ENCODE peak calls at places on chromosomes 4 and X, in eight cellular contexts. U is lung; X is fibroblast of lung; O is activated T-cell treated with anti-CD3 and anti-CD28 coated beads for 1 hour; Q is Jurkat, Clone E6-1; N is GM04504; F is amniotic stem cell; V is AG20443. E is an unnamed sample.
A peak's percentile ranks its signal among the peaks of the same experiment; 100 is the strongest.

GRCh38 chr4:151573945-151574344 is 165.0 kb downstream of the FHIP1A start:
- DNase-seq in X (no peak), F (no peak), N (no peak), V (peak; percentile 19), O (no peak), U (no peak), Q (no peak), E (no peak)

GRCh38 chr4:124132161-124132560 is 580.4 kb downstream of the ANKRD50 start:
- DNase-seq in Q (no peak), N (no peak), U (no peak), O (no peak), V (no peak), X (no peak), F (no peak), E (no peak)

GRCh38 chr4:87002682-87003043 is 67.9 kb downstream of the AFF1 start:
- DNase-seq in V (no peak), F (no peak), O (no peak), X (no peak), U (no peak), Q (no peak), N (no peak), E (no peak)

GRCh38 chr4:127870688-127871087 is 10.0 kb upstream of the PLK4 start:
- DNase-seq in Q (no peak), V (peak; percentile 75), F (peak; percentile 42), O (no peak), N (peak; percentile 63), U (peak; percentile 45), X (peak; percentile 85), E (no peak)

GRCh38 chrX:72041166-72041565 is 90.5 kb downstream of the RTL5 start:
- DNase-seq in U (no peak), X (no peak), O (no peak), V (no peak), Q (no peak), F (no peak), N (no peak), E (no peak)

GRCh38 chrX:16484338-16484737 is 165.6 kb upstream of the S100G start:
- DNase-seq in N (peak; percentile 80), O (no peak), V (peak; percentile 68), Q (peak; percentile 7), F (peak; percentile 52), X (peak; percentile 84), U (no peak), E (no peak)

GRCh38 chr4:163484906-163485305 is 9.6 kb upstream of the TMA16 start:
- DNase-seq in U (no peak), F (peak; percentile 58), Q (peak; percentile 65), V (peak; percentile 25), N (peak; percentile 12), O (peak; percentile 43), X (peak; percentile 56), E (peak; percentile 57)

GRCh38 chr4:174757736-174758135 is 71.3 kb downstream of the GLRA3 start:
- DNase-seq in X (no peak), F (no peak), O (no peak), N (no peak), U (no peak), Q (no peak), V (no peak), E (no peak)

GRCh38 chr4:129344058-129344457 is 248.1 kb downstream of the C4orf33 start:
- DNase-seq in N (no peak), F (no peak), O (no peak), Q (no peak), X (peak; percentile 64), V (peak; percentile 32), U (no peak), E (no peak)

GRCh38 chr4:22850055-22850454 is 157.3 kb downstream of the GBA3 start:
- DNase-seq in N (no peak), O (no peak), V (no peak), Q (no peak), X (no peak), U (no peak), F (no peak), E (no peak)

GRCh38 chr4:15255537-15255936 is 172.3 kb upstream of the C1QTNF7 start:
- DNase-seq in N (no peak), V (no peak), F (no peak), U (no peak), O (no peak), Q (no peak), X (no peak), E (no peak)

GRCh38 chrX:136168929-136169735 is 21.8 kb downstream of the FHL1 start:
- DNase-seq in Q (no peak), O (no peak), F (peak; percentile 90), U (no peak), N (peak; percentile 87), X (peak; percentile 97), V (peak; percentile 76), E (no peak)

GRCh38 chrX:97199501-97199900 is 315.8 kb downstream of the RPA4 start:
- DNase-seq in N (no peak), Q (no peak), U (no peak), F (no peak), V (no peak), O (no peak), X (peak; percentile 2), E (no peak)

GRCh38 chr4:6275898-6276563 is 6.4 kb downstream of the WFS1 start:
- DNase-seq in Q (no peak), F (no peak), N (no peak), U (no peak), X (no peak), V (no peak), O (no peak), E (no peak)

GRCh38 chr4:100823066-100823992 is 305.5 kb upstream of the EMCN start:
- DNase-seq in Q (no peak), O (no peak), F (no peak), V (no peak), N (no peak), U (no peak), X (no peak), E (no peak)

GRCh38 chr4:141914746-141915145 is 278.4 kb downstream of the IL15 start:
- DNase-seq in X (no peak), U (no peak), O (no peak), V (no peak), F (no peak), N (no peak), Q (no peak), E (no peak)

GRCh38 chr4:53688186-53688790 is 97.0 kb upstream of the LNX1 start:
- DNase-seq in X (peak; percentile 98), Q (peak; percentile 6), O (no peak), V (peak; percentile 94), F (peak; percentile 94), N (peak; percentile 99), U (no peak), E (no peak)

GRCh38 chrX:149470960-149471359 is 34.1 kb downstream of the IDS start:
- DNase-seq in Q (peak; percentile 15), U (peak; percentile 77), F (peak; percentile 2), X (peak; percentile 52), V (peak; percentile 80), N (peak; percentile 44), O (peak; percentile 43), E (peak; percentile 53)

GRCh38 chr4:86935833-86936721 is 1.3 kb downstream of the AFF1 start:
- DNase-seq in U (peak; percentile 71), V (peak; percentile 76), N (no peak), Q (no peak), F (peak; percentile 45), O (peak; percentile 62), X (peak; percentile 63), E (no peak)

GRCh38 chr4:168637872-168638756 is 141.3 kb downstream of the PALLD start:
- DNase-seq in F (no peak), U (no peak), O (no peak), X (peak; percentile 89), Q (no peak), V (peak; percentile 49), N (peak; percentile 37), E (no peak)

GRCh38 chr4:3451956-3452355 is 10.2 kb downstream of the HGFAC start:
- DNase-seq in N (no peak), Q (no peak), F (peak; percentile 25), X (peak; percentile 78), V (peak; percentile 75), O (no peak), U (no peak), E (no peak)

GRCh38 chr4:66647915-66648314 is 897.4 kb downstream of the CENPC start:
- DNase-seq in O (no peak), X (no peak), N (no peak), U (no peak), Q (no peak), V (no peak), F (no peak), E (no peak)

GRCh38 chr4:123785515-123785914 is 388.9 kb downstream of the SPRY1 start:
- DNase-seq in O (no peak), Q (no peak), F (no peak), U (peak; percentile 42), N (peak; percentile 94), X (peak; percentile 88), V (peak; percentile 90), E (no peak)

GRCh38 chrX:46375831-46376230 is 169.4 kb downstream of the ZNF674 start:
- DNase-seq in O (no peak), Q (no peak), N (no peak), X (no peak), V (no peak), F (no peak), U (no peak), E (no peak)

GRCh38 chr4:101977096-101977495 is 186.6 kb downstream of the BANK1 start:
- DNase-seq in O (no peak), F (peak; percentile 95), N (peak; percentile 96), V (peak; percentile 81), X (peak; percentile 95), Q (no peak), U (peak; percentile 36), E (no peak)

GRCh38 chr4:14652522-14652921 is 349.8 kb upstream of the CPEB2 start:
- DNase-seq in V (no peak), X (peak; percentile 15), O (no peak), N (no peak), Q (no peak), F (no peak), U (no peak), E (no peak)

GRCh38 chr4:185011408-185011807 is 6.9 kb upstream of the HELT start:
- DNase-seq in V (no peak), O (peak; percentile 10), U (no peak), F (no peak), Q (peak; percentile 12), X (no peak), N (no peak), E (no peak)

GRCh38 chr4:8832130-8832930 is 39.3 kb downstream of the HMX1 start:
- DNase-seq in O (no peak), V (no peak), N (no peak), X (no peak), U (no peak), F (no peak), Q (no peak), E (no peak)

GRCh38 chrX:37380920-37381319 is 31.8 kb downstream of the PRRG1 start:
- DNase-seq in U (no peak), N (no peak), O (no peak), V (no peak), F (no peak), X (peak; percentile 77), Q (no peak), E (no peak)

GRCh38 chr4:160423879-160424451 is 1321.1 kb downstream of the RAPGEF2 start:
- DNase-seq in V (no peak), Q (no peak), X (peak; percentile 1), O (no peak), F (no peak), N (no peak), U (no peak), E (no peak)

GRCh38 chr4:48746608-48747374 is 33.3 kb downstream of the FRYL start:
- DNase-seq in V (no peak), U (no peak), Q (peak; percentile 75), X (no peak), N (no peak), F (no peak), O (no peak), E (no peak)

GRCh38 chrX:40807384-40807783 is 72.0 kb upstream of the MED14 start:
- DNase-seq in Q (no peak), N (no peak), V (no peak), F (no peak), O (no peak), U (no peak), X (no peak), E (no peak)

GRCh38 chr4:136637071-136637777 is 895.1 kb downstream of the PCDH18 start:
- DNase-seq in O (no peak), F (no peak), U (no peak), Q (peak; percentile 22), V (no peak), N (no peak), X (peak; percentile 18), E (no peak)

E was measured in mesothelial cell of epicardium.